ENCODE peak calls at places on chromosome 17, in ten cellular contexts. N is stomach; U is iPS-NIHi11; L is posterior cingulate gyrus; X is OCI-LY7; T is kidney glomerular epithelial cell; R is stimulated activated CD8-positive, alpha-beta memory T cell treated with anti-CD3 and anti-CD28 coated beads, Interleukin-4, amount 100 ng/mL, for 1 hour; G is D721Med; Q is stimulated activated CD4-positive, alpha-beta T cell treated with anti-CD3 and anti-CD28 coated beads, Interleukin-1b, Interleukin-23, amount 100 ng/mL, for 4 hours; I is NCI-H2029 treated with DMSO at 0.1 percent for 48 hours. W is an unnamed sample.

GRCh38 chr17:28406478-28406824 is 439 bp upstream of the SLC46A1 start:
- DNase-seq in I (no peak), R (no peak), Q (no peak), N (no peak), U (peak; percentile 41), G (no peak), X (no peak), T (no peak), L (no peak), W (no peak)

GRCh38 chr17:49482144-49482817 is 12.8 kb upstream of the NGFR start:
- DNase-seq in T (peak; percentile 4), I (no peak), U (no peak), G (no peak), Q (no peak), N (no peak), L (no peak), X (no peak), R (no peak), W (no peak)

GRCh38 chr17:73096866-73097265 is 4.4 kb upstream of the SLC39A11 start:
- DNase-seq in U (no peak), N (no peak), G (no peak), I (no peak), T (no peak), L (no peak), X (no peak), R (no peak), Q (no peak), W (no peak)

GRCh38 chr17:7094661-7095064 is 14.6 kb upstream of the CLEC10A start:
- DNase-seq in T (no peak), G (no peak), R (no peak), N (no peak), I (no peak), X (no peak), U (no peak), L (no peak), Q (no peak), W (no peak)

GRCh38 chr17:4541328-4542002 is 13.7 kb downstream of the MYBBP1A start:
- DNase-seq in R (no peak), I (no peak), N (no peak), G (no peak), L (no peak), X (no peak), Q (no peak), U (no peak), T (no peak), W (no peak)

GRCh38 chr17:61403846-61404701 is 4.4 kb downstream of the TBX2 start:
- DNase-seq in R (no peak), U (no peak), N (no peak), I (no peak), X (no peak), G (peak; percentile 50), L (no peak), T (no peak), Q (no peak), W (no peak)

GRCh38 chr17:3845361-3845753 is 689 bp downstream of the NCBP3 start:
- DNase-seq in U (no peak), I (no peak), G (no peak), N (no peak), L (no peak), Q (peak; percentile 23), X (peak; percentile 49), T (peak; percentile 4), R (no peak), W (peak; percentile 28)

GRCh38 chr17:48290378-48290777 is 139.6 kb downstream of the SKAP1 start:
- DNase-seq in R (no peak), Q (no peak), T (no peak), U (no peak), N (no peak), X (no peak), I (no peak), L (no peak), G (no peak), W (no peak)

GRCh38 chr17:1153795-1154546 is 25.8 kb downstream of the ABR start:
- DNase-seq in G (peak; percentile 67), Q (no peak), L (peak; percentile 84), U (peak; percentile 86), T (peak; percentile 25), N (no peak), I (no peak), X (no peak), R (no peak), W (no peak)

GRCh38 chr17:8022358-8023038 is 16.4 kb upstream of the ALOX15B start:
- DNase-seq in N (no peak), T (peak; percentile 7), R (no peak), L (no peak), U (no peak), Q (no peak), I (no peak), G (no peak), X (no peak), W (no peak)

GRCh38 chr17:79045830-79046500 is 22.0 kb downstream of the C1QTNF1 start:
- DNase-seq in R (peak; percentile 31), Q (peak; percentile 57), I (no peak), G (peak; percentile 90), N (peak; percentile 82), X (peak; percentile 60), U (peak; percentile 91), L (peak; percentile 69), T (peak; percentile 21), W (peak; percentile 48)

GRCh38 chr17:50133028-50133768 is 3.2 kb upstream of the SAMD14 start:
- DNase-seq in G (no peak), T (no peak), R (no peak), X (no peak), Q (no peak), U (no peak), I (no peak), L (no peak), N (no peak), W (no peak)

GRCh38 chr17:76796081-76796480 is 58.2 kb downstream of the MFSD11 start:
- DNase-seq in T (no peak), L (no peak), N (no peak), X (no peak), Q (no peak), G (no peak), R (no peak), I (no peak), U (no peak), W (no peak)

GRCh38 chr17:58006563-58006923 is 503 bp downstream of the SRSF1 start:
- DNase-seq in T (no peak), G (no peak), I (no peak), L (peak; percentile 53), U (peak; percentile 55), Q (peak; percentile 48), N (peak; percentile 73), X (peak; percentile 73), R (peak; percentile 31), W (peak; percentile 24)

GRCh38 chr17:48621410-48622387 is 4.5 kb downstream of the HOXB9 start:
- DNase-seq in I (no peak), T (no peak), Q (no peak), N (no peak), L (no peak), R (no peak), U (no peak), X (no peak), G (no peak), W (no peak)

GRCh38 chr17:3647769-3648540 is 11.4 kb downstream of the CTNS start:
- DNase-seq in I (no peak), N (peak; percentile 72), L (peak; percentile 56), G (peak; percentile 54), R (no peak), U (peak; percentile 76), X (peak; percentile 78), Q (no peak), T (peak; percentile 28), W (no peak)

GRCh38 chr17:79721993-79722671 is 8.6 kb upstream of the ENPP7 start:
- DNase-seq in R (no peak), T (no peak), G (no peak), U (peak; percentile 79), I (no peak), Q (no peak), X (peak; percentile 35), L (no peak), N (no peak), W (no peak)

GRCh38 chr17:53527473-53527872 is 295.3 kb upstream of the KIF2B start:
- DNase-seq in Q (no peak), N (no peak), T (no peak), L (no peak), I (no peak), U (no peak), R (no peak), X (no peak), G (no peak), W (no peak)

GRCh38 chr17:60333628-60334031 is 58.3 kb downstream of the USP32 start:
- DNase-seq in X (no peak), Q (no peak), U (no peak), G (no peak), R (no peak), I (no peak), T (no peak), L (no peak), N (no peak), W (no peak)

GRCh38 chr17:81667754-81668153 is 1.2 kb downstream of the CCDC137 start:
- DNase-seq in X (peak; percentile 54), U (no peak), R (no peak), Q (no peak), G (no peak), L (no peak), N (no peak), I (no peak), T (no peak), W (no peak)

GRCh38 chr17:38341035-38341721 is 2.6 kb downstream of the GPR179 start:
- DNase-seq in I (peak; percentile 77), N (peak; percentile 85), X (no peak), G (no peak), U (peak; percentile 73), T (no peak), L (peak; percentile 68), Q (no peak), R (no peak), W (no peak)

GRCh38 chr17:15405016-15405415 is 62.4 kb downstream of the CDRT4 start:
- DNase-seq in Q (no peak), L (no peak), T (no peak), N (no peak), G (no peak), I (no peak), X (no peak), U (no peak), R (no peak), W (no peak)

GRCh38 chr17:40582328-40582901 is 17.1 kb upstream of the CCR7 start:
- DNase-seq in T (no peak), I (peak; percentile 78), L (no peak), N (peak; percentile 59), U (no peak), Q (no peak), G (no peak), R (no peak), X (peak; percentile 91), W (no peak)

GRCh38 chr17:8695241-8695640 is 49.4 kb downstream of the CCDC42 start:
- DNase-seq in Q (no peak), L (no peak), R (no peak), G (no peak), N (no peak), U (no peak), X (no peak), I (no peak), T (no peak), W (no peak)

GRCh38 chr17:42748906-42749798 is 4.3 kb upstream of the EZH1 start:
- DNase-seq in L (no peak), G (no peak), I (no peak), T (no peak), X (no peak), U (no peak), N (peak; percentile 31), Q (no peak), R (no peak), W (no peak)

GRCh38 chr17:2075336-2076056 is 20.6 kb downstream of the HIC1 start:
- DNase-seq in R (no peak), X (no peak), G (no peak), I (no peak), L (no peak), T (no peak), N (no peak), Q (no peak), U (peak; percentile 45), W (no peak)

GRCh38 chr17:69574257-69575197 is 160.0 kb downstream of the MAP2K6 start:
- DNase-seq in R (no peak), Q (no peak), U (no peak), L (no peak), N (no peak), I (no peak), X (peak; percentile 45), T (peak; percentile 47), G (no peak), W (no peak)

GRCh38 chr17:59719526-59719925 is 12.1 kb downstream of the VMP1 start:
- DNase-seq in G (no peak), U (no peak), T (no peak), Q (no peak), L (no peak), N (no peak), R (no peak), X (no peak), I (no peak), W (no peak)